ENCODE peak calls at places on chromosomes 13 and 19, in seven cellular contexts. One of them, this sample, is unnamed.

GRCh38 chr13:49303533-49304252 is 56.0 kb downstream of the CDADC1 start:
- DNase-seq in PC-3: no peak
- DNase-seq in right atrium auricular region: no peak
- DNase-seq in heart right ventricle: no peak
- DNase-seq in stomach: peak; percentile 71
- DNase-seq in cardiac fibroblast: no peak
- DNase-seq in BE2C: no peak
- DNase-seq in this sample: no peak

GRCh38 chr13:97322740-97323342 is 100.7 kb downstream of the MBNL2 start:
- DNase-seq in PC-3: no peak
- DNase-seq in right atrium auricular region: no peak
- DNase-seq in heart right ventricle: no peak
- DNase-seq in stomach: no peak
- DNase-seq in cardiac fibroblast: peak; percentile 65
- DNase-seq in BE2C: no peak
- DNase-seq in this sample: no peak

GRCh38 chr13:47146136-47146535 is 249.3 kb upstream of the HTR2A start:
- DNase-seq in PC-3: peak; percentile 58
- DNase-seq in right atrium auricular region: no peak
- DNase-seq in heart right ventricle: no peak
- DNase-seq in stomach: no peak
- DNase-seq in cardiac fibroblast: no peak
- DNase-seq in BE2C: no peak
- DNase-seq in this sample: no peak

GRCh38 chr13:32037471-32037870 is 5.9 kb downstream of the FRY start:
- DNase-seq in PC-3: no peak
- DNase-seq in right atrium auricular region: no peak
- DNase-seq in heart right ventricle: no peak
- DNase-seq in stomach: no peak
- DNase-seq in cardiac fibroblast: no peak
- DNase-seq in BE2C: no peak
- DNase-seq in this sample: no peak

GRCh38 chr19:33705860-33706259 is 84.1 kb downstream of the CHST8 start:
- DNase-seq in PC-3: no peak
- DNase-seq in right atrium auricular region: no peak
- DNase-seq in heart right ventricle: no peak
- DNase-seq in stomach: no peak
- DNase-seq in cardiac fibroblast: no peak
- DNase-seq in BE2C: no peak
- DNase-seq in this sample: no peak

GRCh38 chr19:16384688-16385087 is 60.1 kb downstream of the KLF2 start:
- DNase-seq in PC-3: no peak
- DNase-seq in right atrium auricular region: no peak
- DNase-seq in heart right ventricle: no peak
- DNase-seq in stomach: no peak
- DNase-seq in cardiac fibroblast: no peak
- DNase-seq in BE2C: no peak
- DNase-seq in this sample: no peak

GRCh38 chr19:55027472-55028337 is 10.4 kb downstream of the GP6 start:
- DNase-seq in PC-3: peak; percentile 32
- DNase-seq in right atrium auricular region: no peak
- DNase-seq in heart right ventricle: no peak
- DNase-seq in stomach: no peak
- DNase-seq in cardiac fibroblast: peak; percentile 15
- DNase-seq in BE2C: no peak
- DNase-seq in this sample: no peak

GRCh38 chr19:32688315-32688714 is 3.3 kb upstream of the NUDT19 start:
- DNase-seq in PC-3: no peak
- DNase-seq in right atrium auricular region: no peak
- DNase-seq in heart right ventricle: no peak
- DNase-seq in stomach: peak; percentile 52
- DNase-seq in cardiac fibroblast: no peak
- DNase-seq in BE2C: no peak
- DNase-seq in this sample: no peak

GRCh38 chr13:99322297-99323103 is 15.3 kb upstream of the GPR183 start:
- DNase-seq in PC-3: peak; percentile 59
- DNase-seq in right atrium auricular region: no peak
- DNase-seq in heart right ventricle: no peak
- DNase-seq in stomach: no peak
- DNase-seq in cardiac fibroblast: peak; percentile 81
- DNase-seq in BE2C: no peak
- DNase-seq in this sample: no peak

GRCh38 chr19:16066611-16067104 is 9.6 kb upstream of the TPM4 start:
- DNase-seq in PC-3: peak; percentile 80
- DNase-seq in right atrium auricular region: no peak
- DNase-seq in heart right ventricle: peak; percentile 34
- DNase-seq in stomach: peak; percentile 49
- DNase-seq in cardiac fibroblast: peak; percentile 85
- DNase-seq in BE2C: peak; percentile 42
- DNase-seq in this sample: no peak

GRCh38 chr13:65653548-65654078 is 1576.5 kb downstream of the PCDH9 start:
- DNase-seq in PC-3: no peak
- DNase-seq in right atrium auricular region: no peak
- DNase-seq in heart right ventricle: no peak
- DNase-seq in stomach: no peak
- DNase-seq in cardiac fibroblast: no peak
- DNase-seq in BE2C: peak; percentile 69
- DNase-seq in this sample: no peak

GRCh38 chr13:45092668-45093067 is 27.6 kb upstream of the GTF2F2 start:
- DNase-seq in PC-3: peak; percentile 60
- DNase-seq in right atrium auricular region: no peak
- DNase-seq in heart right ventricle: peak; percentile 7
- DNase-seq in stomach: no peak
- DNase-seq in cardiac fibroblast: no peak
- DNase-seq in BE2C: no peak
- DNase-seq in this sample: no peak

GRCh38 chr19:47228168-47228936 is 2.6 kb downstream of the BBC3 start:
- DNase-seq in PC-3: no peak
- DNase-seq in right atrium auricular region: no peak
- DNase-seq in heart right ventricle: no peak
- DNase-seq in stomach: peak; percentile 45
- DNase-seq in cardiac fibroblast: peak; percentile 33
- DNase-seq in BE2C: peak; percentile 43
- DNase-seq in this sample: peak; percentile 80

GRCh38 chr13:63107163-63107935 is 1691.7 kb upstream of the PCDH20 start:
- DNase-seq in PC-3: peak; percentile 33
- DNase-seq in right atrium auricular region: no peak
- DNase-seq in heart right ventricle: no peak
- DNase-seq in stomach: no peak
- DNase-seq in cardiac fibroblast: peak; percentile 33
- DNase-seq in BE2C: no peak
- DNase-seq in this sample: no peak

GRCh38 chr13:112996671-112997091 is 27.7 kb downstream of the MCF2L start:
- DNase-seq in PC-3: no peak
- DNase-seq in right atrium auricular region: no peak
- DNase-seq in heart right ventricle: no peak
- DNase-seq in stomach: peak; percentile 54
- DNase-seq in cardiac fibroblast: no peak
- DNase-seq in BE2C: no peak
- DNase-seq in this sample: no peak

GRCh38 chr19:7705387-7706187 is 3.7 kb upstream of the FCER2 start:
- DNase-seq in PC-3: no peak
- DNase-seq in right atrium auricular region: peak; percentile 64
- DNase-seq in heart right ventricle: peak; percentile 44
- DNase-seq in stomach: peak; percentile 44
- DNase-seq in cardiac fibroblast: no peak
- DNase-seq in BE2C: no peak
- DNase-seq in this sample: no peak

GRCh38 chr19:30212574-30212973 is 159.6 kb upstream of the ZNF536 start:
- DNase-seq in PC-3: no peak
- DNase-seq in right atrium auricular region: peak; percentile 34
- DNase-seq in heart right ventricle: no peak
- DNase-seq in stomach: no peak
- DNase-seq in cardiac fibroblast: no peak
- DNase-seq in BE2C: no peak
- DNase-seq in this sample: peak; percentile 31

GRCh38 chr19:55454787-55455243 is 6.6 kb downstream of the ISOC2 start:
- DNase-seq in PC-3: peak; percentile 68
- DNase-seq in right atrium auricular region: no peak
- DNase-seq in heart right ventricle: no peak
- DNase-seq in stomach: no peak
- DNase-seq in cardiac fibroblast: peak; percentile 54
- DNase-seq in BE2C: peak; percentile 73
- DNase-seq in this sample: peak; percentile 89

GRCh38 chr13:114047358-114047881 is 73.5 kb upstream of the C13orf46 start:
- DNase-seq in PC-3: no peak
- DNase-seq in right atrium auricular region: no peak
- DNase-seq in heart right ventricle: no peak
- DNase-seq in stomach: no peak
- DNase-seq in cardiac fibroblast: no peak
- DNase-seq in BE2C: no peak
- DNase-seq in this sample: no peak

GRCh38 chr19:7975037-7975436 is 30.4 kb downstream of the ELAVL1 start:
- DNase-seq in PC-3: no peak
- DNase-seq in right atrium auricular region: no peak
- DNase-seq in heart right ventricle: peak; percentile 28
- DNase-seq in stomach: no peak
- DNase-seq in cardiac fibroblast: no peak
- DNase-seq in BE2C: no peak
- DNase-seq in this sample: no peak

GRCh38 chr19:33186431-33186830 is 7.7 kb upstream of the LRP3 start:
- DNase-seq in PC-3: no peak
- DNase-seq in right atrium auricular region: no peak
- DNase-seq in heart right ventricle: no peak
- DNase-seq in stomach: no peak
- DNase-seq in cardiac fibroblast: no peak
- DNase-seq in BE2C: no peak
- DNase-seq in this sample: no peak

GRCh38 chr19:1823539-1824251 is 11.6 kb upstream of the ATP8B3 start:
- DNase-seq in PC-3: no peak
- DNase-seq in right atrium auricular region: no peak
- DNase-seq in heart right ventricle: no peak
- DNase-seq in stomach: no peak
- DNase-seq in cardiac fibroblast: no peak
- DNase-seq in BE2C: peak; percentile 46
- DNase-seq in this sample: peak; percentile 66

GRCh38 chr13:101681834-101682233 is 229.4 kb downstream of the ITGBL1 start:
- DNase-seq in PC-3: peak; percentile 53
- DNase-seq in right atrium auricular region: no peak
- DNase-seq in heart right ventricle: no peak
- DNase-seq in stomach: no peak
- DNase-seq in cardiac fibroblast: no peak
- DNase-seq in BE2C: no peak
- DNase-seq in this sample: no peak
- H3K4me3 ChIP-seq in PC-3: no peak overlapping the region
- H3K4me3 ChIP-seq in right atrium auricular region: no peak overlapping the region
- H3K4me3 ChIP-seq in heart right ventricle: no peak overlapping the region
- H3K4me3 ChIP-seq in stomach: no peak overlapping the region
- H3K4me3 ChIP-seq in cardiac fibroblast: no peak overlapping the region
- H3K4me3 ChIP-seq in BE2C: no peak overlapping the region
- H3K4me3 ChIP-seq in this sample: no peak overlapping the region

GRCh38 chr19:46134527-46134926 is 10.0 kb upstream of the IGFL3 start:
- DNase-seq in PC-3: no peak
- DNase-seq in right atrium auricular region: no peak
- DNase-seq in heart right ventricle: no peak
- DNase-seq in stomach: no peak
- DNase-seq in cardiac fibroblast: peak; percentile 66
- DNase-seq in BE2C: no peak
- DNase-seq in this sample: no peak

GRCh38 chr19:46133101-46133627 is 8.7 kb upstream of the IGFL3 start:
- DNase-seq in PC-3: peak; percentile 58
- DNase-seq in right atrium auricular region: peak; percentile 65
- DNase-seq in heart right ventricle: peak; percentile 8
- DNase-seq in stomach: no peak
- DNase-seq in cardiac fibroblast: peak; percentile 98
- DNase-seq in BE2C: no peak
- DNase-seq in this sample: peak; percentile 89

GRCh38 chr19:46132508-46133100 is 8.1 kb upstream of the IGFL3 start:
- DNase-seq in PC-3: no peak
- DNase-seq in right atrium auricular region: no peak
- DNase-seq in heart right ventricle: no peak
- DNase-seq in stomach: no peak
- DNase-seq in cardiac fibroblast: no peak
- DNase-seq in BE2C: no peak
- DNase-seq in this sample: no peak

GRCh38 chr19:46133777-46134231 is 9.3 kb upstream of the IGFL3 start:
- DNase-seq in PC-3: no peak
- DNase-seq in right atrium auricular region: no peak
- DNase-seq in heart right ventricle: no peak
- DNase-seq in stomach: no peak
- DNase-seq in cardiac fibroblast: no peak
- DNase-seq in BE2C: no peak
- DNase-seq in this sample: peak; percentile 64

GRCh38 chr19:46131485-46132143 is 7.1 kb upstream of the IGFL3 start:
- DNase-seq in PC-3: no peak
- DNase-seq in right atrium auricular region: no peak
- DNase-seq in heart right ventricle: no peak
- DNase-seq in stomach: no peak
- DNase-seq in cardiac fibroblast: no peak
- DNase-seq in BE2C: no peak
- DNase-seq in this sample: peak; percentile 60
- TF ChIP-seq CTCF in PC-3: no peak
- TF ChIP-seq CTCF in right atrium auricular region: no peak
- TF ChIP-seq CTCF in heart right ventricle: no peak
- TF ChIP-seq CTCF in stomach: no peak
- TF ChIP-seq CTCF in cardiac fibroblast: no peak
- TF ChIP-seq CTCF in BE2C: no peak
- TF ChIP-seq CTCF in this sample: no peak

DNA sequence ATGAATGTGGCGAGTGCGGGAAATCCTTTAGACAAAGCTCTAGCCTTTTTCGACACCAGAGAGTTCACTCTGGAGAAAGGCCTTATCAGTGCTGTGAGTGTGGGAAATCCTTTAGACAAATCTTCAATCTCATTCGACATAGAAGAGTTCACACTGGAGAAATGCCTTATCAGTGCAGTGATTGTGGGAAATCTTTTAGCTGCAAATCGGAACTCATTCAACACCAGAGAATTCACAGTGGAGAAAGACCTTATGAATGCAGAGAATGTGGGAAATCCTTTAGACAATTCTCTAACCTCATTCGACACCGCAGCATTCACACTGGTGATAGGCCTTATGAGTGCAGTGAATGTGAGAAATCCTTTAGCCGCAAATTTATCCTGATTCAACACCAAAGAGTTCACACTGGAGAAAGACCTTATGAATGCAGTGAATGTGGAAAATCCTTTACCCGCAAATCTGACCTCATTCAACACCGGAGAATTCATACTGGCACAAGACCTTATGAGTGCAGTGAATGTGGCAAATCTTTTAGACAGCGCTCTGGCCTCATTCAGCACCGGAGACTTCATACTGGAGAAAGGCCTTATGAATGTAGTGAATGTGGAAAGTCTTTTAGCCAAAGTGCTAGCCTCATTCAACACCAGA is 5.7 kb downstream of the ZNF551 start:
- DNase-seq in PC-3: no peak
- DNase-seq in right atrium auricular region: no peak
- DNase-seq in heart right ventricle: no peak
- DNase-seq in stomach: no peak
- DNase-seq in cardiac fibroblast: peak; percentile 1
- DNase-seq in BE2C: no peak
- DNase-seq in this sample: no peak
- H3K4me3 ChIP-seq in PC-3: peak overlapping the region; percentile 7
- H3K4me3 ChIP-seq in right atrium auricular region: no peak overlapping the region
- H3K4me3 ChIP-seq in heart right ventricle: no peak overlapping the region
- H3K4me3 ChIP-seq in stomach: no peak overlapping the region
- H3K4me3 ChIP-seq in cardiac fibroblast: no peak overlapping the region
- H3K4me3 ChIP-seq in BE2C: no peak overlapping the region
- H3K4me3 ChIP-seq in this sample: peak overlapping the region; percentile 65

DNA sequence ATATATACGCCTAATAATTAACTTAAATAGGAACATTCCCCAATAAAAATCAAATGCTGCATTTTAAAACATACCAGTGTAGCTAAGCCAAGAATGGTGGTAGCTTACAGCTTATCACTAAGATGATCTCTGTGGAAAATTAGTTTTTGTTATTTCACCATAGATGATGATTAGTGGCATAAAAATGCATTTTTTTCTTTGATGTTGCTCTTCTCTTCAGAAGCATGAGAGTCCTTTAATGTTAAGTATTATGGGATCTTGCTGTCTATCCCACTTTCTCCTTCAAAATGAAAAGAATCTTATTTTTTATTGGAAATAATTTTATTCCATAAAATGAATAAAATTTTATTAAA is 731.0 kb downstream of the SLITRK1 start:
- DNase-seq in PC-3: no peak
- DNase-seq in right atrium auricular region: no peak
- DNase-seq in heart right ventricle: no peak
- DNase-seq in stomach: no peak
- DNase-seq in cardiac fibroblast: peak; percentile 15
- DNase-seq in BE2C: no peak
- DNase-seq in this sample: no peak
- TF ChIP-seq CTCF in PC-3: no peak
- TF ChIP-seq CTCF in right atrium auricular region: no peak
- TF ChIP-seq CTCF in heart right ventricle: no peak
- TF ChIP-seq CTCF in stomach: no peak
- TF ChIP-seq CTCF in cardiac fibroblast: no peak
- TF ChIP-seq CTCF in BE2C: no peak
- TF ChIP-seq CTCF in this sample: no peak

This sample was measured in endodermal cell.